ENCODE peak calls at places on chromosomes 11 and 22, in four cellular contexts. W is GM12865, J is thoracic aorta, P is B cell. Q is an unnamed sample.

GRCh38 chr11:79236541-79236971 is 204.3 kb downstream of the TENM4 start:
- DNase-seq in J (no peak), P (no peak), W (no peak), Q (no peak)

GRCh38 chr22:46335201-46336118 is at the start of gene TRMU:
- DNase-seq in W (peak), P (peak), J (no peak), Q (peak)

GRCh38 chr11:27757953-27758352 is 57.7 kb upstream of the BDNF start:
- DNase-seq in J (no peak), P (no peak), W (no peak), Q (no peak)

GRCh38 chr11:113184498-113184897 is 129.9 kb upstream of the TTC12 start:
- DNase-seq in P (no peak), W (no peak), J (no peak), Q (no peak)

GRCh38 chr11:34266987-34267386 is 90.8 kb downstream of the ABTB2 start:
- DNase-seq in W (no peak), J (no peak), P (no peak), Q (no peak)

GRCh38 chr22:17157714-17158113 is 1.4 kb downstream of the HDHD5 start:
- DNase-seq in J (no peak), P (no peak), W (no peak), Q (no peak)

GRCh38 chr11:74037309-74037708 is 28.4 kb upstream of the UCP3 start:
- DNase-seq in W (no peak), J (no peak), P (no peak), Q (no peak)

GRCh38 chr11:18721576-18722292 is 4.3 kb downstream of the IGSF22 start:
- DNase-seq in P (no peak), J (no peak), W (peak), Q (peak)

GRCh38 chr11:45872513-45873356 is 12.7 kb upstream of the MAPK8IP1 start:
- DNase-seq in J (no peak), P (peak), W (peak), Q (peak)

GRCh38 chr22:31272522-31273446 is 19.5 kb downstream of the PIK3IP1 start:
- DNase-seq in J (no peak), W (peak), P (peak), Q (peak)

GRCh38 chr11:121067453-121067852 is 33.6 kb upstream of the TECTA start:
- DNase-seq in W (no peak), J (no peak), P (no peak), Q (no peak)

GRCh38 chr22:37146507-37147180 is 3.1 kb downstream of the IL2RB start:
- DNase-seq in J (no peak), W (no peak), P (no peak), Q (no peak)

GRCh38 chr11:117171648-117172051 is 6.9 kb upstream of the SIDT2 start:
- DNase-seq in W (no peak), P (no peak), J (no peak), Q (no peak)

GRCh38 chr11:61460474-61460881 is 30.6 kb downstream of the SDHAF2 start:
- DNase-seq in W (no peak), P (no peak), J (no peak), Q (no peak)

GRCh38 chr11:87031433-87032170 is 6.1 kb upstream of the TMEM135 start:
- DNase-seq in W (no peak), J (no peak), P (no peak), Q (no peak)

GRCh38 chr22:35719212-35719869 is 1.7 kb downstream of the APOL5 start:
- DNase-seq in P (no peak), J (no peak), W (peak), Q (no peak)

GRCh38 chr22:31238057-31238456 is 26.0 kb downstream of the LIMK2 start:
- DNase-seq in P (no peak), J (no peak), W (peak), Q (no peak)

DNA sequence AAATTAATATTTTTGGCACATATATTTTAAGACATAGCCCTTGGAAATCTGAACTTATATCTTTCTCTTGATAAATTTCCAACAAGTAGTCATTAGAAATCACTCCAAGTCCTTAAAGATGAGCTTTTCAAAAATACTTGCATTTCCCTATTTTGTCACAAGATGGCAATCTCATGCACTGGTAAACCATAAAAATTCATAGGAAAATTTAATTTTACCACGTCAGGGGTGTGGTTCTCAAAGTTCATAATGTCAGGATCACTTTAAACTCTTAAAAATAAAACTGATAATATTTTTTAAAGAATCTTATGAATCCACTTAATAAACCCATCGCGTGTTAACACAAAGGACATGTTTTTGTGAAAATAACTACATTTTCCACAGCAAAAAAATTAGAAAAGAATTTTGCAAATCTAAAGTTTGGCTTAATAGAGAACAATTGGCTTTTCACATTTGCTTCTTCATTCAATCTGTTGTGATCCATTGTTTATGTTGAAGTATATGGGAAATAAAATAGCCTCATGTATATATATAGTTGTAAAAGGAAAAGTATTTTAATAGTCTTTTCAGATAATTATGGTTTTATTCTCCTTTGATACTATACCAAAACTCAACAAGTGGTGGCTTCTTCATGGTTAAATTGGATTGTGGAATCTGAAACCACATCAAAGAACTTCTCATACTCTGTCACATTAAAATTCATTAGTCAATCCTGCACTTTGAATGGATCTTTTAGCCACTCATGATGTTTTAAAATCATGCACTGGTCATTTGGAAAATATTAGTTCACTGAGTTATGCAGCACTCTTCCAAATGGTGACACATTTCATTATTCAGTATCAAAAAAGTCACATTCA is 169.1 kb downstream of the CADM1 start:
- DNase-seq in J (no peak), W (peak), P (no peak), Q (no peak)
- TF ChIP-seq CTCF in J (peak), W (peak), P (peak), Q (peak)

GRCh38 chr11:3959015-3959917 is 103.8 kb downstream of the STIM1 start:
- DNase-seq in P (no peak), W (peak), J (no peak), Q (no peak)
- TF ChIP-seq CTCF in P (peak), W (no peak), J (no peak), Q (peak)

GRCh38 chr11:119680899-119681370 is 48.1 kb downstream of the NECTIN1 start:
- DNase-seq in W (no peak), P (no peak), J (no peak), Q (no peak)

GRCh38 chr11:119683783-119684182 is 45.2 kb downstream of the NECTIN1 start:
- DNase-seq in W (no peak), J (no peak), P (no peak), Q (no peak)

GRCh38 chr11:119678351-119678750 is 50.6 kb downstream of the NECTIN1 start:
- DNase-seq in J (no peak), W (no peak), P (no peak), Q (no peak)

GRCh38 chr11:119684361-119685072 is 44.5 kb downstream of the NECTIN1 start:
- DNase-seq in W (peak), P (no peak), J (no peak), Q (no peak)

DNA sequence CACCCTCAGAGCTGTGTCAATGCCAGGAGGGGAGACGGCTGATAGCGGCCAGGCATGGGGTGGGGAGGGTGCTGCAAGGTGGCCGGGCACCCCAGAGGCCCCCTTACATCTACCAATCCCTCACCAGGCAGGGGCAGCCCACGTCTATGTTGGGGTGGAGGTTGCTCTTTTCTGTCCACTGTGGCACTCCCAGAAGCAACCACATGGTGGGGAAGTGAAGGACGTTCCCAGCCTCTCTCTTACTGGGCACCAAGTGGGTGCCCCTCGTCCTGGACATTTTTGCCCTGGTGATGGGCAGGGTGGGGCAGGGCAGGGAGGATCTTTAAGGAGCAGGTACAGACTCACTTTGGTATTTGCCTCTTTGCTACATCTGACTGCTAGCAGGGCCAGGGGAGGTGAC is 47.5 kb downstream of the NECTIN1 start:
- DNase-seq in J (no peak), W (no peak), P (no peak), Q (no peak)
- TF ChIP-seq CTCF in J (no peak), W (no peak), P (no peak), Q (peak)

GRCh38 chr11:36618025-36618700 is 20.1 kb upstream of the RAG2 start:
- DNase-seq in J (no peak), P (no peak), W (no peak), Q (no peak)

GRCh38 chr11:36627471-36627870 is 29.4 kb upstream of the RAG2 start:
- DNase-seq in W (no peak), P (no peak), J (no peak), Q (no peak)

GRCh38 chr11:36619502-36619901 is 21.5 kb upstream of the RAG2 start:
- DNase-seq in P (no peak), J (no peak), W (peak), Q (no peak)

GRCh38 chr11:36627006-36627405 is 29.0 kb upstream of the RAG2 start:
- DNase-seq in W (no peak), J (no peak), P (no peak), Q (no peak)

GRCh38 chr11:36622431-36623136 is 24.5 kb upstream of the RAG2 start:
- DNase-seq in J (no peak), P (no peak), W (peak), Q (no peak)
- TF ChIP-seq CTCF in J (peak), P (no peak), W (peak), Q (peak)

GRCh38 chr22:40919446-40919845 is 31.7 kb upstream of the RBX1 start:
- DNase-seq in W (no peak), P (no peak), J (no peak), Q (no peak)

GRCh38 chr22:40928657-40929056 is 22.5 kb upstream of the RBX1 start:
- DNase-seq in W (no peak), P (no peak), J (no peak), Q (no peak)

GRCh38 chr22:40920526-40920925 is 30.7 kb upstream of the RBX1 start:
- DNase-seq in J (no peak), P (no peak), W (no peak), Q (no peak)

GRCh38 chr22:40922484-40923303 is 28.5 kb upstream of the RBX1 start:
- DNase-seq in P (no peak), J (no peak), W (peak), Q (no peak)
- TF ChIP-seq CTCF in P (peak), J (peak), W (peak), Q (peak)

GRCh38 chr11:57547854-57548377 is 10.5 kb downstream of the SMTNL1 start:
- DNase-seq in W (peak), J (no peak), P (peak), Q (no peak)

GRCh38 chr11:57546451-57546850 is 9.1 kb downstream of the SMTNL1 start:
- DNase-seq in P (no peak), J (no peak), W (no peak), Q (no peak)

GRCh38 chr11:57544566-57544965 is 7.2 kb downstream of the SMTNL1 start:
- DNase-seq in P (no peak), W (no peak), J (no peak), Q (no peak)

GRCh38 chr11:57545883-57546282 is 8.5 kb downstream of the SMTNL1 start:
- DNase-seq in J (no peak), P (no peak), W (no peak), Q (no peak)

DNA sequence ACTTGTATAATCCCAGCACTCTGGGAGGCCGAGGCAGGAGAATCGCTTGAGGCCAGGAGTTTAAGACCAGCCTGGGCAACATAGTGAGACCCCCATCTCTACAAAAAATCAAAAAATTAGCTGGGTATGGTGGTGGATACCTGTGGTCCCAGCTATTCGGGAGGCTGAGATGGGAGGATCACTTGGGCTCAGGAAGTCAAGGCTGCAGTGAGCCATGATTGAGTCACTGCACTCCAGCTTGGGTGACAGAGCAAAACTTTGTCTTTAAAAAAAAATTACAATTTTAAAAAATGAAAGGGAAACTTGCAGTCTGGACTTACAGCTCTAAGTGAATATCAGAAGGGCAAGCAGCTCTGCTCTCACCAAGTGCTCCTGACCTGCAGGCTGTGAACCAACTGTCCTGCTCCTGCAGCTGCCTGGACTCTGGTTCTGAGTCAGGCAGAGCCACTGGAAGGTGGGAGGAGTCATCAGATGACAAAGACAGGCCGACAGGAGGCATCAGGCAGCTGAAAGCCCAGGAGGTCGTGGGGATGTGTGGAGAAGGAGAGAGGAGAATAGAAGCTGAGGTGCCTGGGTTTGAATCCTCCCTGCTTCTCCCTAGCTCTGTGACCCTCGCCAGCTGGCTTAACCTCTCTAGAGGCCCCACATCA is 9.6 kb downstream of the SMTNL1 start:
- DNase-seq in P (no peak), J (no peak), W (peak), Q (no peak)
- TF ChIP-seq CTCF in P (no peak), J (no peak), W (no peak), Q (no peak)

Q was measured in progenitor cell of endocrine pancreas.